ENCODE peak calls at places on chromosomes 6 and 20, in five cellular contexts. R is uterus, Q is fibroblast of lung, A is RWPE2, X is astrocyte. I is an unnamed sample.

GRCh38 chr6:42390228-42390934 is 61.3 kb downstream of the TRERF1 start:
- DNase-seq in R (no peak), Q (no peak), A (no peak), X (no peak), I (no peak)

GRCh38 chr20:22371843-22372242 is 212.5 kb downstream of the FOXA2 start:
- DNase-seq in R (no peak), Q (no peak), A (no peak), X (no peak), I (no peak)

GRCh38 chr6:22888147-22888831 is 318.9 kb downstream of the HDGFL1 start:
- DNase-seq in R (no peak), Q (peak), A (no peak), X (peak), I (no peak)

GRCh38 chr20:52219441-52219840 is 27.9 kb upstream of the ZFP64 start:
- DNase-seq in R (no peak), Q (no peak), A (no peak), X (no peak), I (no peak)

GRCh38 chr6:6771964-6772363 is 183.4 kb downstream of the LY86 start:
- DNase-seq in R (no peak), Q (no peak), A (no peak), X (no peak), I (no peak)

GRCh38 chr20:54429364-54429763 is 46.0 kb upstream of the DOK5 start:
- DNase-seq in R (no peak), Q (peak), A (no peak), X (no peak), I (no peak)

GRCh38 chr6:45483501-45483900 is 105.8 kb upstream of the SUPT3H start:
- DNase-seq in R (no peak), Q (peak), A (no peak), X (peak), I (no peak)

GRCh38 chr20:57316795-57317201 is 12.8 kb upstream of the SPO11 start:
- DNase-seq in R (no peak), Q (no peak), A (peak), X (no peak), I (no peak)

GRCh38 chr6:18352001-18352400 is 35.1 kb upstream of the RNF144B start:
- DNase-seq in R (no peak), Q (no peak), A (no peak), X (no peak), I (no peak)

GRCh38 chr20:59438201-59438600 is 137.8 kb downstream of the EDN3 start:
- DNase-seq in R (no peak), Q (no peak), A (no peak), X (no peak), I (no peak)

GRCh38 chr6:157542405-157542943 is 161.5 kb downstream of the ZDHHC14 start:
- DNase-seq in R (no peak), Q (no peak), A (no peak), X (no peak), I (no peak)

GRCh38 chr6:27894839-27895762 is 17.1 kb downstream of the OR2B2 start:
- DNase-seq in R (peak), Q (peak), A (no peak), X (peak), I (no peak)

GRCh38 chr6:48486373-48486772 is 375.4 kb upstream of the PTCHD4 start:
- DNase-seq in R (no peak), Q (no peak), A (no peak), X (no peak), I (no peak)

GRCh38 chr20:18138266-18138582 is 561 bp downstream of the KAT14 start:
- DNase-seq in R (no peak), Q (no peak), A (no peak), X (no peak), I (no peak)

GRCh38 chr20:25223179-25223661 is 24.7 kb upstream of the PYGB start:
- DNase-seq in R (peak), Q (peak), A (peak), X (peak), I (no peak)

GRCh38 chr20:431012-431904 is 23.2 kb downstream of the RBCK1 start:
- DNase-seq in R (peak), Q (peak), A (peak), X (peak), I (peak)

GRCh38 chr6:12637960-12638641 is 78.5 kb upstream of the PHACTR1 start:
- DNase-seq in R (no peak), Q (peak), A (no peak), X (peak), I (no peak)

GRCh38 chr20:7693761-7694160 is 246.5 kb downstream of the HAO1 start:
- DNase-seq in R (no peak), Q (peak), A (no peak), X (peak), I (no peak)

GRCh38 chr20:25325073-25325472 is 65.6 kb downstream of the ABHD12 start:
- DNase-seq in R (no peak), Q (no peak), A (no peak), X (no peak), I (no peak)

GRCh38 chr20:16711859-16712258 is 18.0 kb upstream of the SNRPB2 start:
- DNase-seq in R (no peak), Q (no peak), A (no peak), X (no peak), I (no peak)

GRCh38 chr6:14442250-14442649 is 324.7 kb downstream of the CD83 start:
- DNase-seq in R (no peak), Q (no peak), A (no peak), X (no peak), I (no peak)

GRCh38 chr6:84033523-84034451 is at the start of gene MRAP2:
- DNase-seq in R (no peak), Q (peak), A (no peak), X (peak), I (no peak)

GRCh38 chr6:35480176-35480575 is 12.0 kb downstream of the RPL10A start:
- DNase-seq in R (no peak), Q (no peak), A (peak), X (no peak), I (no peak)

DNA sequence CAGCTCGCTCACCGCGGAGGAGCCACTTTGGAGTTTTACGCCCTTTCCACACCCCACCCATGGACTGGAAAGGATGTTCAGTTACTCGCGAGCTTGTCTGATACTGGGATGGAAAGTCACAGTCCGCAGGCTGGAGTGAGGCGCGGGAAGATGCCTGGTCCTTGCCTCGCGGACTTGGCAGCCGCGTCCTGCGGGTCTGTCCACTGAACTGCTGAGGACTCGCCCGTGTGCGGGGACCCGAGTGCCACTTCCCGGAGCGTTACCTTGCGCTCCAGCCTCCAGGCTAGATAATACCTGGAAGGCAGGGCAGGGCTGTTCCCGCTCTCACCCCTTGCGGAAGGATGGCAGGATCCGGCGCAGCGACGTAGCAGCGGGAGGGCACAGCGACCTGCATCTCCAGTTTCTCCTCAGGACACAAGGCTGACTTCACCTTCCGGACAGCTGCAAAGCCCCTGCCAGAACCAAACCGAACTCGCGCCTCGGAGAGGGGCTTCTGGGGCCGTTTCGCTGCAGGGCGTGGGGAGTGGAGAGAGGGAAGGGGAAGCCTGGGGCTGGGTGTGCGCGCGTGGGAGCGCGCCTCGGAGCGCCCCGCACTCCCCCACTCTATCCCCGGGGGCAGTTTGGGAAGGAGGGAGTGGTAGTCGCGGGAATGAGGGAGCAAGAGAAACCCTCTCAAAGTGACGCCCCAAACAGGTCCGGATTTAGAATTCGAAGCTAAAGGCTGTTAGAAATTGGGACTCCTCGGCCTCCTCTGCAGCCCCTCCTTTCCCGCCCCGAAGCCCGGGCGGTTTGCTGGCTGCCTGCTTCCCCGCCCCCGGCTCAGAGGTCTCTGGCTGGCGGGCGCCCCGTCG is at the start of gene KCNQ5:
- DNase-seq in R (no peak), Q (peak), A (no peak), X (no peak), I (peak)
- H3K27ac ChIP-seq in R (no peak), Q (peak), A (peak), X (no peak), I (peak)

DNA sequence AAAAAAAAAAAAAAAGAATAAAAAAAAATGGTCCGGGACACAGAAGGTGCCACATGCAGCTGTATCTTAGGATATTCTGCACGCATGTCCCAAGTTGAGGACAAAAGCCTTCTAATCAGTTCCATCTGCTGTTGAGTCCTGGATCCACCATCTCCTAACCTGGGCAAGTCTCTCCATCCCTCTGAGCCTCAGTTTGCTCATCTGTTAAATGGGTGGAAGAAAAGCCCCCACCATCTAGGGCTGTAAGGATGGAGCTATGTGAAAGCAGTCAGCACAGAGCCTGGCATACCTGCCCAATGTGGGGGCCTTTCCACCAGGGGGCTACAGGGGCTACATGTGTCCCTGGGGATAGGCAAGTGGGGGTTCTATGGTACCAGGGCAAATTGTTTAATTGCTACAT is 208.4 kb downstream of the ZMYND8 start:
- DNase-seq in R (no peak), Q (no peak), A (no peak), X (no peak), I (no peak)
- TF ChIP-seq CTCF in R (no peak), Q (no peak), A (no peak), X (no peak), I (no peak)

GRCh38 chr6:108651287-108651686 is 90.6 kb downstream of the FOXO3 start:
- DNase-seq in R (no peak), Q (no peak), A (no peak), X (no peak), I (no peak)

GRCh38 chr6:108652375-108652774 is 91.7 kb downstream of the FOXO3 start:
- DNase-seq in R (no peak), Q (no peak), A (no peak), X (no peak), I (no peak)

GRCh38 chr6:108651781-108652227 is 91.1 kb downstream of the FOXO3 start:
- DNase-seq in R (peak), Q (peak), A (no peak), X (peak), I (peak)

GRCh38 chr6:108650325-108650724 is 89.6 kb downstream of the FOXO3 start:
- DNase-seq in R (no peak), Q (no peak), A (no peak), X (no peak), I (no peak)

DNA sequence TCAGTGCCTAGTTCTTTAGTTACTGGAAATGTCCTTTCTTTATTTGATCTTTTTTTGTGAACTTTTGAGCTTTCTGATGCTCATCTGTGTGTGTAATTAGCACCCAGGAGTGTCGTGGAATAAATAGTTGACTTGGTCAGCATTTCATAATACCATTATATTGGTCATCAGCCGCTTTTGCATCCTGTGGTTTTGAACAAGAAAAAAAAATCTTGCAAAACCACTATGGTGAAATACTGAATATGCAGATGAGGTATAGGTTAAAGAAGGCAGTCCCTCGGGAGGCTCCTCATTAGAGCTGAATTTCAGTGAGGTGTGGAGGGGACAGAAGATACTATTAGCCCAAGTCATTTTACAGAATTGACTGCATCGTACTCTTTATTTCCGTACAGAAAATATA is 90.1 kb downstream of the FOXO3 start:
- DNase-seq in R (no peak), Q (peak), A (no peak), X (peak), I (no peak)
- H3K4me3 ChIP-seq in R (no peak), Q (no peak), A (no peak), X (no peak), I (no peak)

GRCh38 chr6:163329991-163330390 is 84.5 kb upstream of the QKI start:
- DNase-seq in R (no peak), Q (peak), A (no peak), X (peak), I (no peak)
- H3K27ac ChIP-seq in R (no peak), Q (no peak), A (no peak), X (no peak), I (no peak)

DNA sequence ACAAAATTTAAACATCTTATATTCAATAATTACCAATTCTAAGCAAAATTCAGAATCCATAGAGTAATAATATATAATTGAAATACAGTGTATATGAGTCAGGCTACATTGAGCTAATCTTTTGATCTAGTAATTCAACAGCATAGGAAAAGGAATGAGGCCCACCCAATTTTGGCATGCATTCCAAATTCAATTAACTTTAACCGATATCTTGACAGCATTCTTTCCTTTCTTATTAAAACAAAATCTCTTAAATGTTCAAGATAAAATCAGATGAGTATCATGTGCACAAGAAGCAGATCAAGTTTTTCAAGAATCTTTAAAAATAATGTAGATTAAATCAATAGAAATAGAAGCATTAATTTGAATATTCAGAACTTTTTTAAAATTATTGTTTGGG is 132.9 kb upstream of the QKI start:
- DNase-seq in R (no peak), Q (no peak), A (no peak), X (no peak), I (no peak)
- TF ChIP-seq CTCF in R (no peak), Q (no peak), A (no peak), X (no peak), I (no peak)

GRCh38 chr6:122399055-122399347 is 451 bp upstream of the HSF2 start:
- DNase-seq in R (no peak), Q (no peak), A (no peak), X (no peak), I (no peak)

GRCh38 chr6:122401104-122401503 is 1.7 kb downstream of the HSF2 start:
- DNase-seq in R (no peak), Q (no peak), A (no peak), X (no peak), I (no peak)

GRCh38 chr6:122399348-122400120 is at the start of gene HSF2:
- DNase-seq in R (peak), Q (peak), A (peak), X (peak), I (peak)

GRCh38 chr6:122400121-122400450 is 634 bp downstream of the HSF2 start:
- DNase-seq in R (no peak), Q (peak), A (no peak), X (peak), I (peak)

GRCh38 chr6:122400467-122401089 is 1.1 kb downstream of the HSF2 start:
- DNase-seq in R (no peak), Q (no peak), A (no peak), X (no peak), I (no peak)
- H3K4me3 ChIP-seq in R (peak), Q (peak), A (peak), X (peak), I (peak)

DNA sequence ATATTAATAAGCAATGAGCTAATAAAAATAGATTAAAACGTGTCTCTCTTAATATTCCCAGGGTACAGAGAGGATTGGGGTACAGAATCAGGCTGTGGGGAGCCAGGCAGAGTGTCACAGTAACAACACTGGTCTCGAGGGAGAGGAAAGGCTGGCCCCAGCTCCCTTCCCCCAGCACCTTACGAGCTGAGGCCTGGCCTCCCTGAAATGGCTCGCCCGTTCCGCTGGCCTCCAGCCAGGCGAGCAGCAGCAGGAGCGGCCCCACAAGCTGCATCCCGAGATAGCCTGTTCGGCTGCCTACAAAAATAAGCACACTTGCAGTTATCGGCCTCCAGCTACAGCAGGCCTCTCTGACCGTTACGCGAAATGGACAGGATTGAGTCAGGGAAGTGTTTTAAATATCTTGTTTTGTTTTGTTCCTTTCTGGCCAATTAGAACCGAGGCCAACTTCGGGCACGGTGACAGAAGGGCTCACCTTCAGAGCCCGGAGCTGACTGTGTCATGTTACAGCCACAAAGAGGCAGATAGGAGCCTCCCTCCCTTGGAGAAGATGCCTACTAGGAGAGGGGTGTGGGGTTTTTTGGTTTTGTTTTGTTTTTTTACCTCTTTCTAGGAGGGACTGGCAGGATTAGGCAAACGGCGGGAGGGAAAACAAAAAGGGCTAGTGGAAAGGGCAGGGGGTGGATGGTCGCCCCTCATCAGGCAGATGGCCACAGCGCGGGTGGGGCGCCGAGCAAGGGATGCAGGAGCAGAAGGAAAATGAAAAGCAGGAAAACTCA is 4.2 kb upstream of the ZMYND8 start:
- DNase-seq in R (peak), Q (peak), A (peak), X (peak), I (peak)
- H3K27ac ChIP-seq in R (peak), Q (peak), A (peak), X (peak), I (peak)

GRCh38 chr6:117906905-117907599 is at the start of gene SLC35F1:
- DNase-seq in R (no peak), Q (peak), A (no peak), X (peak), I (peak)
- TF ChIP-seq CTCF in R (peak), Q (no peak), A (peak), X (no peak), I (peak)

GRCh38 chr6:106512048-106512957 is 117.0 kb downstream of the RTN4IP1 start:
- DNase-seq in R (peak), Q (peak), A (peak), X (no peak), I (peak)

GRCh38 chr6:106509420-106510089 is 119.7 kb downstream of the RTN4IP1 start:
- DNase-seq in R (no peak), Q (peak), A (no peak), X (no peak), I (no peak)

GRCh38 chr6:106508836-106509235 is 120.5 kb downstream of the RTN4IP1 start:
- DNase-seq in R (no peak), Q (peak), A (no peak), X (no peak), I (no peak)

GRCh38 chr6:106511274-106512047 is 117.8 kb downstream of the RTN4IP1 start:
- DNase-seq in R (peak), Q (peak), A (no peak), X (peak), I (peak)

DNA sequence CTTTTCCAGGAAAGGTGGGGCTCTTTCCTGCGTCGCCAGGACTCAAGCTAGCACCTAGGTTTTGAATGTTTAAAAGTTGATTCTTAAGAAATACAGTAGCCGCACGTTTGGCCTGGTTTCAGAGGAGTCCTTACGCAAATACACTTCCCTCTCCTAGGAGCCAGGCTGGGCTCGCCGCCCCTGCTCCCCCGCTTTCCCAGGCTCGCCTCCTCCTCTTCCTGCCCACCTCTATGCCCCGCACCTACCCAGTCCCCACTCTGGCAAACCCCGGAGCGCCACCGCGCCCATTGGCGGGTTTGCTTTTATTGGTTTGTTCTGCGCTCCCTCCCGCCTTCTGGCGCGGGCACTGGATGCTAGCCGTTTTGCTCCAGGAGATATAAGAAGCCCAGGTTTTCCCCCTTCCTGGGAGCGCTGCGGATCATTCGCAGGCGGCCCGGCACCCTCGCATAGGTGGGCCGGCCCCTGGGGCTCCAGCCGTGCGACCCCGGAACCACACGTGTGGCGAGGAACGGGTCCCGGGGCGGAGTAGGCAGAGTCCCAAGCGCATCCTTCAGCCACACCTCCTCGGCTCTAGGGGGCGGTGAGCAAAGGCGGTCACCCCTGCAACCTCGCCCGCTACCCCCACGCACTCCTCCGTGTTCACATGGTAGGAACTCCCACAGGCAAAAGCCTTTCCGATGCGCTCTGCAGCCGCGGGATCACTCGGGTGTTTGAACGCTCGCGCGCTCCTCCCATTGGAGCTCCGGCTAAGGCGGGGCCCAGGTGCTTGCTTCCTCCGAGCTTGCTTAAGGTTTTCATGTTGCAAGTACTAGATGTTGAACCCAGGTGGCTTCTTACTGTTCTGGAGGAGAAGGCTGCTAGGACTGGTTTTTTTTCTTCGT is 119.0 kb downstream of the RTN4IP1 start:
- DNase-seq in R (peak), Q (peak), A (peak), X (no peak), I (peak)
- H3K4me3 ChIP-seq in R (peak), Q (peak), A (peak), X (peak), I (peak)